ENCODE peak calls at places on chromosomes 12 and 14, in four cellular contexts. One of them, this sample, is unnamed.

GRCh38 chr14:25848601-25849000 is 749.2 kb downstream of the NOVA1 start:
- DNase-seq in tibial nerve: no peak
- DNase-seq in A549: no peak
- DNase-seq in IMR-90: no peak
- DNase-seq in this sample: no peak

GRCh38 chr12:29734299-29734698 is 49.4 kb downstream of the TMTC1 start:
- DNase-seq in tibial nerve: no peak
- DNase-seq in A549: no peak
- DNase-seq in IMR-90: no peak
- DNase-seq in this sample: no peak

GRCh38 chr12:93128332-93128707 is 199.2 kb upstream of the EEA1 start:
- DNase-seq in tibial nerve: no peak
- DNase-seq in IMR-90: no peak
- DNase-seq in A549: no peak
- DNase-seq in this sample: no peak

GRCh38 chr12:106429043-106429552 is 71.5 kb downstream of the POLR3B start:
- DNase-seq in IMR-90: no peak
- DNase-seq in A549: no peak
- DNase-seq in tibial nerve: no peak
- DNase-seq in this sample: no peak

GRCh38 chr12:612886-613285 is 50.4 kb downstream of the NINJ2 start:
- DNase-seq in tibial nerve: no peak
- DNase-seq in A549: no peak
- DNase-seq in IMR-90: no peak
- DNase-seq in this sample: no peak

GRCh38 chr14:33592298-33592697 is 358.6 kb downstream of the EGLN3 start:
- DNase-seq in IMR-90: no peak
- DNase-seq in tibial nerve: no peak
- DNase-seq in A549: no peak
- DNase-seq in this sample: no peak

GRCh38 chr12:40002178-40003169 is 103.4 kb downstream of the SLC2A13 start:
- DNase-seq in IMR-90: no peak
- DNase-seq in A549: peak
- DNase-seq in tibial nerve: no peak
- DNase-seq in this sample: no peak

GRCh38 chr12:39300799-39301198 is 142.1 kb downstream of the KIF21A start:
- DNase-seq in IMR-90: no peak
- DNase-seq in tibial nerve: no peak
- DNase-seq in A549: no peak
- DNase-seq in this sample: no peak

GRCh38 chr14:97280526-97280925 is 483.3 kb downstream of the VRK1 start:
- DNase-seq in A549: no peak
- DNase-seq in IMR-90: no peak
- DNase-seq in tibial nerve: no peak
- DNase-seq in this sample: no peak

DNA sequence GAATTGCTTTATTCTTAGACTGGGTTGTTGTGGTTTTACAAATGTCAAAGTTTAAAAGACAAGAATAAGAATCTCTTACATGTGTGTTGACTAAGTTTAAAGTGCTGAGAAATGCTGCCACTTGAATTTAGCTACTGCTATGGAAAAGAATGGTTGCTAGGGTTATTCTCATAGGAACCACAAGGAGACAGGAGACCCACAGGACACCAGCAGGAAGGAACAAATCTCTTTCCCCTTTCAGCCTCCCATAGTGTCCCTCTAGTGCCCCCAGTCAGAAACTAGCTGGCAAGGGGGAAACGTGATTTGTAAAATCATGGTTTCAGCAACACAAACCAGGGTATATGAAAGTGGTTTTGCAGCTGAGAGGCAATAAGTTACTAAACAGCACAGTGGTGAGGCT is 102.7 kb downstream of the ST8SIA1 start:
- DNase-seq in IMR-90: no peak
- DNase-seq in tibial nerve: no peak
- DNase-seq in A549: peak
- DNase-seq in this sample: no peak
- TF ChIP-seq CTCF in IMR-90: no peak
- TF ChIP-seq CTCF in tibial nerve: peak
- TF ChIP-seq CTCF in A549: no peak
- TF ChIP-seq CTCF in this sample: no peak

DNA sequence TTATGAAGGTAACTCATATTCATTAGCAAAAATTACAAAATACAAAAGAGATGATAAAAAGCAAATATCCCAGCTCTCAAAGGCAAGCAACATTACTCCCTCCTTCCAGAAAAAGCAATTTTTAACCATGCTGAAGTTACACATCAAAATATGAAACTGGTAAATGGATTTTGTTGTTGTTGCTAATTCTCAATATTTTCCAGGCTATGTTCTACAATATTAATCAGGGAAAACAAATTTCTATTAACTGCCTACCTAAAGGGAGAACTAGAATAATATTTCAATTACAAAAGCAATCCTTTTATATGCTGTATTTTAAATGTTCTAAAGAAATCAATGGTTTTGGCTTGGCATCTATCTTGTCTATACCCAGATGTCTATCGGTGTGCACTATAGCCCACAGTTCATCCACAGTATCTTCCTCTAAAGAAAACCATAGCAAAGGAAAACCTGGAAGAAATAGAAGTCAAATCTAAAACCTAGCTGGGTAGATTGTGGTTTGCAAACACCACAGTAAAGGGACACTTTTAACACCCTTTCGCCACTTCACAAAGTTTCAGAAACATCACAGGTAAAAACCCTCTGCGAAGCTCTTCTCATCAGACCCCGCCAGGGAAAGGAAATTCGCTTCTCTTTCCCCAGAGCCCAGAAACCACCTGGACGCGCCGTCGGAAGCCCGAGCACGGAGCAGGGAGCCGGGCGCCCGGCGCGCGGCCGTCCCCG is 32.0 kb downstream of the TC2N start:
- DNase-seq in IMR-90: no peak
- DNase-seq in tibial nerve: no peak
- DNase-seq in A549: no peak
- DNase-seq in this sample: no peak
- H3K4me3 ChIP-seq in IMR-90: no peak
- H3K4me3 ChIP-seq in tibial nerve: peak
- H3K4me3 ChIP-seq in A549: peak
- H3K4me3 ChIP-seq in this sample: peak

GRCh38 chr12:115979851-115980250 is 297.6 kb downstream of the MED13L start:
- DNase-seq in tibial nerve: no peak
- DNase-seq in IMR-90: no peak
- DNase-seq in A549: no peak
- DNase-seq in this sample: no peak
- TF ChIP-seq POLR2A in tibial nerve: no peak
- TF ChIP-seq POLR2A in IMR-90: no peak
- TF ChIP-seq POLR2A in A549: no peak
- TF ChIP-seq POLR2A in this sample: no peak

DNA sequence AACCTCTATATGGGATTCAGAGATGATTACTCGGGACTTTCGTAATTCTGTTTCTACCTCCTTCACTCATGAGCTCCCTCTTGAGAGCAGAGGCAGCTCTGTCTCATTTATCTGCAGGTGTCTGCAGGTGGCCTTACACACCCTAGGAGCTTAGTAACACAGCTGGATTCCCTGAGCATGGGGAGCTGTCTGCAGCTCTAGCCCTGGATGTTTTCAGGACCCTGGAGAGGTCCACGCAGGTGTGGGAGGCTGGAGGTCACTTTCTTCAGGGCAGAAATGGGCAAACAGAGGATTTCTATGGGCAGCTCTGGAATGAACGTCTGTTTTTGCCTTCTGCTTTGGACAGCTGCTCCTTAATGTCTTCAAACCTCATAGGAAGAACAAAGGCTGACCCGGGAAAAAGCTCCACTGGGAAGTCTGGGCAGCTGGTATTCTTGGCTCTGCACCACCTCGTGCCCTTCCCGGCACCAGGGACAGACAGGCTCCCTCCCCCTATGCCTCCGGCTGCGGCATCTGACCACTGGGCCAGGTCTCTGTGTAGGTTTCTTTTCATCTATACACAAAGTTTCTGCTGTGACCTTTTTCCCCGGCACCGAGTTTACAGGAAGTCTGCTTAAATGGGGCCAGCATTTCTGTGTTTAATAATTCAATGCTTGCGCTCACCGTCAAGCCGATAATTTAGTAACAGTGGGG is 320.3 kb upstream of the SFSWAP start:
- DNase-seq in IMR-90: no peak
- DNase-seq in A549: peak
- DNase-seq in tibial nerve: no peak
- DNase-seq in this sample: no peak
- TF ChIP-seq CTCF in IMR-90: no peak
- TF ChIP-seq CTCF in A549: no peak
- TF ChIP-seq CTCF in tibial nerve: no peak
- TF ChIP-seq CTCF in this sample: no peak

GRCh38 chr12:21526721-21527345 is 737 bp downstream of the SPX start:
- DNase-seq in tibial nerve: no peak
- DNase-seq in A549: no peak
- DNase-seq in IMR-90: no peak
- DNase-seq in this sample: no peak

GRCh38 chr12:21528953-21529352 is 2.9 kb downstream of the SPX start:
- DNase-seq in tibial nerve: no peak
- DNase-seq in IMR-90: no peak
- DNase-seq in A549: no peak
- DNase-seq in this sample: no peak

GRCh38 chr12:21527451-21528180 is 1.5 kb downstream of the SPX start:
- DNase-seq in A549: peak
- DNase-seq in IMR-90: peak
- DNase-seq in tibial nerve: no peak
- DNase-seq in this sample: no peak

GRCh38 chr12:21523148-21523547 is 2.9 kb upstream of the SPX start:
- DNase-seq in IMR-90: no peak
- DNase-seq in tibial nerve: no peak
- DNase-seq in A549: peak
- DNase-seq in this sample: no peak

GRCh38 chr12:21526053-21526452 is at the start of gene SPX:
- DNase-seq in tibial nerve: no peak
- DNase-seq in IMR-90: peak
- DNase-seq in A549: peak
- DNase-seq in this sample: no peak
- H3K4me3 ChIP-seq in tibial nerve: peak
- H3K4me3 ChIP-seq in IMR-90: no peak
- H3K4me3 ChIP-seq in A549: peak
- H3K4me3 ChIP-seq in this sample: peak

DNA sequence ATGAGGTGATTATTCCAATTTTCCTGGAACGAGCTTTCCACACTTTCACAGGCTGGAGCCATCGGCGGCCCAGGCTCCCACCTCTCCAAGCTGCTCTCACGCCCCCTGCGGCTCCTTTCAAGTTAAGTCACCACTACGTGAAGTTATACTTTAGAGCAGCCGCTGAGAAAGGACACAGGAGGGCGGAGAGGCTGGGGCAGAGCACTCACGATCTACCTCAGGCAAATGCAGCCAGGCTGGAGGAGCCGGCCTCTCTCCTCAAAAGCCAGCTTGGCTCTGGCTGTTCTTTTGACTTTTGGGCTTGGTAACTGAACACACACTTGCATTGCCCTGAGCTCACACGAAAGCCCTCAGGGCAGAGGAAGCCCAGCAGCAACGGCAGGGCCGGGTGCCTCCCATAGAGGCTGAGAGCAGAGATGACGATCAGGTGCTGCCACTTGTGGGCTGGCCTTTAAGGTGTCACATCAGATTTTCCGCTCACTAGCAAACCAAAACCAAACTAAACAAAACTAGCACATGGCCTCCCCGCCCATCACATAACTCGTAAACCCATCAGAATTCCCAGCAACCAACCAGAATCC is 75.2 kb downstream of the PITPNM2 start:
- DNase-seq in tibial nerve: no peak
- DNase-seq in A549: no peak
- DNase-seq in IMR-90: no peak
- DNase-seq in this sample: no peak
- TF ChIP-seq POLR2A in tibial nerve: no peak
- TF ChIP-seq POLR2A in A549: no peak
- TF ChIP-seq POLR2A in IMR-90: no peak
- TF ChIP-seq POLR2A in this sample: no peak

This sample was measured in esophagus squamous epithelium.